ENCODE peak calls at places on chromosome 14, in seven cellular contexts. A, B, I, Y, O, Z and D are unnamed samples.

GRCh38 chr14:38291681-38292459 is 36.0 kb upstream of the CLEC14A start:
- DNase-seq in Y (no peak), I (no peak), A (no peak), B (no peak), Z (no peak), O (no peak), D (no peak)

GRCh38 chr14:31307618-31308017 is 100.0 kb upstream of the HECTD1 start:
- DNase-seq in A (no peak), B (no peak), Z (no peak), I (no peak), Y (no peak), O (no peak), D (no peak)

GRCh38 chr14:67260965-67261364 is 19.7 kb downstream of the PALS1 start:
- DNase-seq in I (no peak), Y (no peak), B (no peak), O (no peak), Z (no peak), A (no peak), D (no peak)

GRCh38 chr14:23153891-23154796 is 29.3 kb downstream of the SLC7A8 start:
- DNase-seq in Y (peak; percentile 97), Z (peak; percentile 38), O (peak; percentile 34), A (peak; percentile 87), I (peak; percentile 96), B (no peak), D (peak; percentile 97)

GRCh38 chr14:90883782-90884181 is 67.6 kb upstream of the TTC7B start:
- DNase-seq in Z (no peak), Y (no peak), B (no peak), O (no peak), I (no peak), A (peak; percentile 35), D (no peak)

GRCh38 chr14:88535813-88536212 is 19.0 kb downstream of the PTPN21 start:
- DNase-seq in Y (no peak), B (no peak), Z (no peak), A (no peak), O (no peak), I (no peak), D (no peak)

GRCh38 chr14:87260460-87260859 is 732.5 kb downstream of the GALC start:
- DNase-seq in Y (no peak), O (no peak), B (no peak), A (peak; percentile 20), I (no peak), Z (no peak), D (no peak)

GRCh38 chr14:91417134-91417982 is at the start of gene CCDC88C:
- DNase-seq in Z (peak; percentile 22), B (peak; percentile 54), Y (no peak), O (peak; percentile 93), A (peak; percentile 71), I (no peak), D (peak; percentile 82)

GRCh38 chr14:29548948-29549370 is 378.7 kb downstream of the PRKD1 start:
- DNase-seq in Z (peak; percentile 12), B (peak; percentile 70), I (no peak), A (peak; percentile 76), Y (no peak), O (peak; percentile 23), D (no peak)

GRCh38 chr14:82070753-82071152 is 537.1 kb upstream of the SEL1L start:
- DNase-seq in Z (no peak), Y (no peak), B (no peak), O (no peak), A (no peak), I (no peak), D (no peak)

GRCh38 chr14:101194356-101195308 is 291.1 kb upstream of the RTL1 start:
- DNase-seq in I (peak; percentile 55), O (no peak), B (no peak), A (no peak), Z (no peak), Y (peak; percentile 58), D (peak; percentile 16)

GRCh38 chr14:23028800-23029199 is 5.9 kb downstream of the PSMB5 start:
- DNase-seq in B (no peak), O (no peak), Z (no peak), A (no peak), Y (no peak), I (no peak), D (no peak)

GRCh38 chr14:81765654-81766275 is 232.1 kb upstream of the SEL1L start:
- DNase-seq in Z (no peak), O (no peak), Y (no peak), B (no peak), I (no peak), A (no peak), D (no peak)

GRCh38 chr14:72603639-72604038 is 290.3 kb downstream of the DPF3 start:
- DNase-seq in B (no peak), A (no peak), Z (no peak), Y (no peak), O (no peak), I (no peak), D (no peak)

GRCh38 chr14:89025581-89026236 is 201.3 kb downstream of the TTC8 start:
- DNase-seq in Z (no peak), I (no peak), O (no peak), B (no peak), Y (peak; percentile 85), A (no peak), D (no peak)

GRCh38 chr14:105588236-105588860 is 62.0 kb downstream of the TMEM121 start:
- DNase-seq in A (no peak), B (no peak), Z (no peak), I (no peak), Y (no peak), O (no peak), D (no peak)

GRCh38 chr14:80313806-80314205 is 102.5 kb upstream of the DIO2 start:
- DNase-seq in I (no peak), Y (no peak), O (no peak), B (no peak), Z (no peak), A (no peak), D (no peak)

GRCh38 chr14:89576132-89576923 is 159.3 kb upstream of the FOXN3 start:
- DNase-seq in B (no peak), A (peak; percentile 73), Z (no peak), O (no peak), I (peak; percentile 67), Y (no peak), D (no peak)

DNA sequence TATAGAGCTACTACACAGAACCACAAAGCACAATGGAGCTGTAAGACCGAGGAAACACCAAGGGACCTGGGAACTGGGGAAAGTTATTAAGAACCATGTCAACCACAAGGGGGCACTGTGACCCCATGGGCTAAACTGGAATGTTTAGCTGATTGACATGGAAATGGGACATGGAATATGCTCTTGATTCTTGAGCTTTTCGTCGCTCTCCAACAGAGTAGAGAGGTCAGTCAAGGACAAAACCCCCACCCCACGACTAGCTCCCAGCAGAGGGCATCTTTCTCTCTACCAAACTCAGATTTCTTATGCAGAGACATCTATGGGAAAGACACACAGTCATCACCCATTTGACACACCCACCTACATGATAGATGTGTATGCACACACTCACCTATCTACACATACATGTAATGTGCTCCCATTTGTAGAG is 10.1 kb downstream of the NDRG2 start:
- DNase-seq in Y (peak; percentile 93), B (peak; percentile 94), O (peak; percentile 75), A (peak; percentile 98), Z (peak; percentile 80), I (peak; percentile 93), D (peak; percentile 86)
- H3K4me1 ChIP-seq in Y (peaks cover 9% of the 10 kb centered on the region), B (peaks cover 36% of the 10 kb centered on the region), O (no peaks in the 10 kb centered on the region), A (peaks cover 7% of the 10 kb centered on the region), Z (peaks cover 4% of the 10 kb centered on the region), I (no peaks in the 10 kb centered on the region), D (peaks cover 5% of the 10 kb centered on the region)

GRCh38 chr14:75476274-75476995 is 45.8 kb upstream of the BATF start:
- DNase-seq in A (peak; percentile 73), I (peak; percentile 85), Z (no peak), B (peak; percentile 78), Y (no peak), O (no peak), D (peak; percentile 17)
- TF ChIP-seq POLR2AphosphoS5 in A (no peak), I (no peak), Z (no peak), B (no peak), Y (no peak), O (no peak), D (no peak)

DNA sequence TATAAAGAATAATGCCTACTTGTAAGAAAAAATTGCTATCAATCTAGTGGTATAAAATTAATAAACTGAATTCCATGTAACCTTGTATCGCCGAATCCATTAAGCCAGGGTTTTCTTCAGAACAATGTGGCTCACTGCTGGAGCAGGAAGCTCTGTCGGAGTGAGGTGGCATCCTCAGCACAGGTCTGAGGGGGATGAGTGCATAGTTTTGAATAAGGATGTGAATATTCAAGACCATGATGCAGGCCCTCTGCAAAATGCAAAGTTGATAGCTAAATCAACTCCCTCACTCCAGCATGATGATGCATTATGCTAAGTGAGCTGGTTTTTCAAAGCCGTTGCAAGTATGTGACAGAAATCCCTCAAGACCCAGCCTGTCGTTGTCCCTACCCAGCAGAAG is 53.1 kb downstream of the TRIM9 start:
- DNase-seq in I (no peak), O (no peak), Y (no peak), Z (no peak), B (no peak), A (no peak), D (no peak)
- H3K4me1 ChIP-seq in I (no peaks in the 10 kb centered on the region), O (no peaks in the 10 kb centered on the region), Y (no peaks in the 10 kb centered on the region), Z (no peaks in the 10 kb centered on the region), B (no peaks in the 10 kb centered on the region), A (peaks cover 32% of the 10 kb centered on the region), D (no peaks in the 10 kb centered on the region)

DNA sequence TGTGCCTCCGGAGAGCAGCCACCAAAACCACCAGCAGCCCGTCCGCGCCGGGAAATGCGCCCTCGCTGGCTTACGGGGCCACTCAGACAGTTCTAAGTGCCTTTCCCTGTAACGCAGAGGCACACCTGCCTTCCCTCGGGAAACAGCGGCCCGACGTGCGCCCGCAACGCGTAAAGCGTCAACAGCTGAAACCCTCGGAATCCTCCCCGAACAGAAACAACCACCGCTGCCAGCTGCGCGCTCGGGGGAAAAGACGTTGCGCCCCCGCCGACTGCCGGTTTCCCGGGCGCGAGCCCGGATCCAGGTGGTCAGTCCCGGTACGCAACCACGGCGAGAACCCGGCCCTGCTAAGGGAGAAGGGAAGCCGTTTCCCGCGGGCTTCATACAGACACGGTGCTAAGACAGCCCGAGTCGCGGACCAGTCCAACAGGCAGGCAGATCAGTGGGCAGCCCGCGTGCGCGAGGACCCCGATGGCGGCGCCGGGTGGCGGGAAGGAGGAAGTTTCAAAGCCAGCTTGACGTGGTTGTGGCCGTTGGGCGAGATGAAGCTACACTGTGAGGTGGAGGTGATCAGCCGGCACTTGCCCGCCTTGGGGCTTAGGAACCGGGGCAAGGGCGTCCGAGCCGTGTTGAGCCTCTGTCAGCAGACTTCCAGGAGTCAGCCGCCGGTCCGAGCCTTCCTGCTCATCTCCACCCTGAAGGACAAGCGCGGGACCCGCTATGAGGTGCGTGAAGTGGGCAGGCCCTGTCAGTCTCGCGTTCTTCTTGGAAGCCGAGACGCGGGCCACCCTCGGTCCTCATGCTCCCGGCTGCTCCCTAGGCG is at the start of gene LRR1:
- DNase-seq in I (peak; percentile 89), B (peak; percentile 76), Y (peak; percentile 93), A (peak; percentile 85), O (peak; percentile 88), Z (peak; percentile 69), D (peak; percentile 88)
- TF ChIP-seq POLR2AphosphoS5 in I (peak; percentile 61), B (peak; percentile 60), Y (no peak), A (peak; percentile 77), O (peak; percentile 62), Z (peak; percentile 72), D (peak; percentile 67)

GRCh38 chr14:60590907-60591510 is 58.3 kb downstream of the SIX1 start:
- DNase-seq in I (no peak), Z (no peak), O (no peak), A (peak; percentile 38), Y (no peak), B (no peak), D (no peak)
- H3K4me1 ChIP-seq in I (no peaks in the 10 kb centered on the region), Z (no peaks in the 10 kb centered on the region), O (no peaks in the 10 kb centered on the region), A (no peaks in the 10 kb centered on the region), Y (no peaks in the 10 kb centered on the region), B (no peaks in the 10 kb centered on the region), D (peaks cover 8% of the 10 kb centered on the region)